ENCODE peak calls at places on chromosomes 11 and 22, in five cellular contexts. W, R, T, Q and N are unnamed samples.

GRCh38 chr11:72782081-72782920 is 11.5 kb downstream of the STARD10 start:
- DNase-seq in T (peak), Q (no peak), R (no peak), W (no peak), N (no peak)

GRCh38 chr11:110125632-110126031 is 32.4 kb downstream of the ZC3H12C start:
- DNase-seq in Q (peak), T (no peak), W (no peak), R (no peak), N (peak)

GRCh38 chr11:73413246-73413645 is 37.0 kb downstream of the RELT start:
- DNase-seq in W (no peak), R (no peak), T (no peak), Q (no peak), N (no peak)

GRCh38 chr11:133570376-133570775 is 38.1 kb upstream of the OPCML start:
- DNase-seq in R (no peak), T (no peak), W (no peak), Q (no peak), N (peak)

GRCh38 chr22:39214383-39215069 is 30.3 kb downstream of the PDGFB start:
- DNase-seq in T (no peak), W (no peak), Q (no peak), R (peak), N (peak)

GRCh38 chr11:132312161-132312560 is 941.7 kb downstream of the NTM start:
- DNase-seq in W (no peak), R (peak), Q (no peak), T (no peak), N (peak)

GRCh38 chr11:15769203-15769602 is 587.1 kb downstream of the SOX6 start:
- DNase-seq in R (peak), T (no peak), W (no peak), Q (no peak), N (no peak)

GRCh38 chr11:90179923-90180322 is 42.9 kb downstream of the CHORDC1 start:
- DNase-seq in W (no peak), R (no peak), Q (no peak), T (no peak), N (no peak)

GRCh38 chr11:94909371-94909820 is 64.0 kb downstream of the CWC15 start:
- DNase-seq in Q (peak), W (no peak), T (no peak), R (no peak), N (peak)

GRCh38 chr22:35726398-35726797 is 8.7 kb downstream of the APOL5 start:
- DNase-seq in R (no peak), W (no peak), Q (no peak), T (no peak), N (no peak)

GRCh38 chr11:68002943-68003845 is 703 bp downstream of the UNC93B1 start:
- DNase-seq in Q (no peak), T (peak), W (no peak), R (peak), N (no peak)